ENCODE peak calls at places on chromosomes 5 and 9, in nine cellular contexts. N is CD8-positive, alpha-beta T cell; D is GM06990; I is PC-9; V is body of pancreas; G is IMR-90; U is fibroblast of the aortic adventitia; Q is lower leg skin; F is AG09309. T is an unnamed sample.

GRCh38 chr5:132019857-132020555 is 8.5 kb upstream of the ACSL6 start:
- DNase-seq in N (peak; percentile 33), D (peak; percentile 63), I (no peak), V (no peak), G (no peak), U (no peak), Q (peak; percentile 11), F (no peak), T (no peak)

GRCh38 chr5:532521-533242 is 8.4 kb upstream of the SLC9A3 start:
- DNase-seq in N (no peak), D (no peak), I (no peak), V (no peak), G (no peak), U (no peak), Q (no peak), F (no peak), T (no peak)

GRCh38 chr5:172453206-172453985 is 929 bp downstream of the SH3PXD2B start:
- DNase-seq in N (no peak), D (no peak), I (no peak), V (peak; percentile 55), G (peak; percentile 74), U (no peak), Q (no peak), F (no peak), T (no peak)

GRCh38 chr5:178483620-178484019 is 106.6 kb downstream of the COL23A1 start:
- DNase-seq in N (peak; percentile 13), D (no peak), I (no peak), V (peak; percentile 59), G (no peak), U (no peak), Q (no peak), F (no peak), T (no peak)

GRCh38 chr5:178357127-178357526 is 124.5 kb upstream of the PHYKPL start:
- DNase-seq in N (no peak), D (no peak), I (no peak), V (peak; percentile 13), G (no peak), U (no peak), Q (no peak), F (no peak), T (no peak)

GRCh38 chr5:114310666-114311065 is 51.2 kb upstream of the KCNN2 start:
- DNase-seq in N (no peak), D (no peak), I (no peak), V (no peak), G (no peak), U (no peak), Q (no peak), F (no peak), T (no peak)

GRCh38 chr5:176533894-176534611 is 3.1 kb downstream of the RNF44 start:
- DNase-seq in N (no peak), D (no peak), I (no peak), V (peak; percentile 83), G (peak; percentile 36), U (peak; percentile 44), Q (no peak), F (no peak), T (no peak)

GRCh38 chr5:149486726-149487635 is 64.3 kb downstream of the CSNK1A1 start:
- DNase-seq in N (no peak), D (no peak), I (peak; percentile 68), V (no peak), G (peak; percentile 70), U (peak; percentile 70), Q (peak; percentile 8), F (no peak), T (no peak)

GRCh38 chr5:150209020-150209635 is 19.3 kb downstream of the SLC6A7 start:
- DNase-seq in N (no peak), D (no peak), I (peak; percentile 84), V (peak; percentile 55), G (peak; percentile 76), U (no peak), Q (peak; percentile 41), F (peak; percentile 67), T (peak; percentile 6)

GRCh38 chr9:35603506-35603985 is 1.5 kb upstream of the TESK1 start:
- DNase-seq in N (no peak), D (no peak), I (no peak), V (peak; percentile 73), G (peak; percentile 86), U (peak; percentile 90), Q (peak; percentile 90), F (peak; percentile 76), T (peak; percentile 2)

GRCh38 chr5:133140311-133140710 is 88.5 kb downstream of the HSPA4 start:
- DNase-seq in N (no peak), D (no peak), I (no peak), V (no peak), G (no peak), U (no peak), Q (no peak), F (no peak), T (no peak)

GRCh38 chr5:132253452-132254320 is 3.8 kb upstream of the PDLIM4 start:
- DNase-seq in N (no peak), D (no peak), I (no peak), V (no peak), G (no peak), U (no peak), Q (no peak), F (no peak), T (no peak)

GRCh38 chr5:140311011-140311467 is 8.1 kb upstream of the PFDN1 start:
- DNase-seq in N (no peak), D (no peak), I (peak; percentile 76), V (no peak), G (peak; percentile 96), U (peak; percentile 95), Q (no peak), F (peak; percentile 63), T (peak; percentile 76)

GRCh38 chr5:926416-927171 is 33.9 kb downstream of the TRIP13 start:
- DNase-seq in N (no peak), D (no peak), I (no peak), V (peak; percentile 33), G (no peak), U (peak; percentile 22), Q (no peak), F (no peak), T (no peak)

GRCh38 chr9:92762781-92763708 is 1.6 kb downstream of the BICD2 start:
- DNase-seq in N (no peak), D (no peak), I (no peak), V (no peak), G (no peak), U (no peak), Q (no peak), F (no peak), T (no peak)

GRCh38 chr5:52945040-52945439 is 44.1 kb upstream of the ITGA2 start:
- DNase-seq in N (no peak), D (no peak), I (no peak), V (no peak), G (no peak), U (peak; percentile 31), Q (no peak), F (no peak), T (no peak)

GRCh38 chr9:127502706-127503378 is 51.5 kb downstream of the LRSAM1 start:
- DNase-seq in N (no peak), D (no peak), I (no peak), V (no peak), G (no peak), U (no peak), Q (no peak), F (no peak), T (no peak)

GRCh38 chr9:131915181-131915580 is 164.5 kb downstream of the MED27 start:
- DNase-seq in N (no peak), D (no peak), I (no peak), V (no peak), G (peak; percentile 52), U (no peak), Q (no peak), F (no peak), T (no peak)

GRCh38 chr5:106314221-106314824 is 1356.4 kb downstream of the EFNA5 start:
- DNase-seq in N (no peak), D (no peak), I (no peak), V (no peak), G (peak; percentile 17), U (peak; percentile 74), Q (no peak), F (no peak), T (no peak)

GRCh38 chr5:90135979-90136378 is 273.6 kb downstream of the CETN3 start:
- DNase-seq in N (no peak), D (no peak), I (no peak), V (peak; percentile 5), G (no peak), U (no peak), Q (no peak), F (no peak), T (no peak)

GRCh38 chr5:122310886-122311285 is 1.2 kb upstream of the SNCAIP start:
- DNase-seq in N (no peak), D (no peak), I (no peak), V (no peak), G (no peak), U (no peak), Q (peak; percentile 24), F (no peak), T (no peak)

GRCh38 chr5:55141945-55142690 is 17.9 kb upstream of the GPX8 start:
- DNase-seq in N (no peak), D (no peak), I (no peak), V (no peak), G (no peak), U (no peak), Q (no peak), F (no peak), T (no peak)

GRCh38 chr9:109520475-109521132 is 22.5 kb upstream of the PTPN3 start:
- DNase-seq in N (no peak), D (no peak), I (peak; percentile 91), V (peak; percentile 84), G (peak; percentile 66), U (peak; percentile 72), Q (peak; percentile 77), F (peak; percentile 38), T (no peak)

GRCh38 chr9:110842169-110842568 is 173.6 kb downstream of the MUSK start:
- DNase-seq in N (no peak), D (no peak), I (no peak), V (peak; percentile 7), G (no peak), U (no peak), Q (no peak), F (no peak), T (no peak)
- TF ChIP-seq CTCF in N (no peak), D (no peak), I (no peak), V (no peak), G (no peak), U (no peak), Q (no peak), F (no peak), T (no peak)

GRCh38 chr5:161311141-161311708 is 235.3 kb downstream of the GABRB2 start:
- DNase-seq in N (no peak), D (peak; percentile 34), I (no peak), V (no peak), G (no peak), U (no peak), Q (no peak), F (no peak), T (no peak)
- H3K4me3 ChIP-seq in N (no peak overlapping the region), D (no peak overlapping the region), I (no peak overlapping the region), V (no peak overlapping the region), G (no peak overlapping the region), U (no peak overlapping the region), Q (no peak overlapping the region), F (no peak overlapping the region), T (no peak overlapping the region)

GRCh38 chr9:124357591-124358361 is 57.5 kb downstream of the PSMB7 start:
- DNase-seq in N (no peak), D (peak; percentile 16), I (no peak), V (no peak), G (no peak), U (no peak), Q (peak; percentile 12), F (no peak), T (peak; percentile 63)
- TF ChIP-seq CTCF in N (no peak), D (no peak), I (no peak), V (no peak), G (no peak), U (peak; percentile 2), Q (no peak), F (no peak), T (peak; percentile 43)

GRCh38 chr5:126718246-126718868 is 58.6 kb upstream of the LMNB1 start:
- DNase-seq in N (no peak), D (no peak), I (no peak), V (no peak), G (no peak), U (no peak), Q (no peak), F (no peak), T (no peak)
- H3K4me3 ChIP-seq in N (no peak overlapping the region), D (no peak overlapping the region), I (no peak overlapping the region), V (no peak overlapping the region), G (no peak overlapping the region), U (no peak overlapping the region), Q (no peak overlapping the region), F (no peak overlapping the region), T (no peak overlapping the region)

T was measured in retinal pigment epithelial cell.